ENCODE peak calls at places on chromosomes 5 and 9, in four cellular contexts. Q is WTC11, X is HepG2, F is GM12878. B is an unnamed sample.

GRCh38 chr5:72018158-72018803 is 89.0 kb upstream of the MAP1B start:
- DNase-seq in Q (peak; percentile 84), X (peak; percentile 39), F (peak; percentile 26), B (peak; percentile 75)

GRCh38 chr9:128552153-128552743 is at the start of gene SPTAN1:
- DNase-seq in F (peak; percentile 60), X (peak; percentile 61), Q (peak; percentile 96), B (peak; percentile 92)

GRCh38 chr5:44885903-44886302 is 77.2 kb downstream of the MRPS30 start:
- DNase-seq in Q (no peak), X (no peak), F (peak; percentile 44), B (no peak)

GRCh38 chr9:109793196-109793595 is 13.2 kb downstream of the PALM2AKAP2 start:
- DNase-seq in X (no peak), Q (no peak), F (no peak), B (no peak)

GRCh38 chr9:86885232-86885631 is 62.1 kb downstream of the GAS1 start:
- DNase-seq in F (no peak), Q (peak; percentile 25), X (no peak), B (no peak)

GRCh38 chr5:147169846-147170245 is 65.0 kb upstream of the STK32A start:
- DNase-seq in X (peak; percentile 39), Q (no peak), F (no peak), B (no peak)

GRCh38 chr5:76838481-76839261 is 11.1 kb upstream of the S100Z start:
- DNase-seq in Q (no peak), F (no peak), X (peak; percentile 15), B (no peak)

GRCh38 chr5:176738851-176739250 is 71.5 kb upstream of the UNC5A start:
- DNase-seq in F (no peak), Q (no peak), X (no peak), B (no peak)

GRCh38 chr9:131530546-131530929 is 525 bp downstream of the UCK1 start:
- DNase-seq in F (no peak), X (peak; percentile 24), Q (peak; percentile 58), B (peak; percentile 81)

GRCh38 chr5:125894383-125894782 is 528.8 kb upstream of the GRAMD2B start:
- DNase-seq in Q (no peak), X (no peak), F (no peak), B (no peak)

GRCh38 chr5:149687789-149688188 is 42.3 kb upstream of the PPARGC1B start:
- DNase-seq in F (no peak), Q (no peak), X (no peak), B (no peak)

GRCh38 chr9:121363586-121363961 is 6.5 kb downstream of the STOM start:
- DNase-seq in Q (no peak), F (no peak), X (no peak), B (no peak)

GRCh38 chr5:74386571-74387334 is 253.8 kb downstream of the ENC1 start:
- DNase-seq in X (no peak), Q (no peak), F (no peak), B (no peak)

GRCh38 chr5:97231025-97231636 is 48.1 kb upstream of the RIOK2 start:
- DNase-seq in X (peak; percentile 70), Q (peak; percentile 14), F (peak; percentile 20), B (peak; percentile 43)

GRCh38 chr5:133393776-133394476 is 218.4 kb downstream of the FSTL4 start:
- DNase-seq in F (no peak), X (no peak), Q (no peak), B (no peak)

GRCh38 chr5:87298687-87299362 is 31.1 kb downstream of the RASA1 start:
- DNase-seq in X (no peak), Q (no peak), F (no peak), B (no peak)

GRCh38 chr5:16520806-16521205 is 55.2 kb upstream of the ZNF622 start:
- DNase-seq in F (no peak), X (no peak), Q (no peak), B (no peak)

GRCh38 chr9:79684711-79685575 is 113.2 kb downstream of the TLE4 start:
- DNase-seq in X (no peak), Q (no peak), F (no peak), B (no peak)

GRCh38 chr5:65663804-65664521 is 39.1 kb downstream of the SHLD3 start:
- DNase-seq in Q (no peak), X (no peak), F (no peak), B (peak; percentile 23)

GRCh38 chr5:111774525-111774924 is 17.5 kb upstream of the NREP start:
- DNase-seq in F (no peak), Q (peak; percentile 16), X (no peak), B (no peak)

GRCh38 chr5:132425009-132425937 is 55.8 kb downstream of the SLC22A5 start:
- DNase-seq in X (no peak), Q (no peak), F (peak; percentile 93), B (peak; percentile 50)

GRCh38 chr9:70835323-70835722 is 286.1 kb downstream of the TRPM3 start:
- DNase-seq in X (no peak), Q (no peak), F (no peak), B (no peak)

GRCh38 chr9:90162326-90162725 is 480.3 kb downstream of the DIRAS2 start:
- DNase-seq in X (no peak), Q (no peak), F (no peak), B (no peak)

GRCh38 chr5:72138943-72139467 is 31.7 kb downstream of the MAP1B start:
- DNase-seq in X (no peak), F (peak; percentile 15), Q (no peak), B (peak; percentile 21)

GRCh38 chr5:151022511-151023018 is 2.2 kb downstream of the GPX3 start:
- DNase-seq in Q (no peak), F (no peak), X (no peak), B (peak; percentile 52)

GRCh38 chr9:130396581-130396980 is 48.2 kb upstream of the ASS1 start:
- DNase-seq in F (no peak), X (no peak), Q (no peak), B (peak; percentile 59)

GRCh38 chr5:83322273-83322924 is 149.1 kb upstream of the VCAN start:
- DNase-seq in Q (no peak), X (no peak), F (no peak), B (no peak)

GRCh38 chr5:137730331-137730730 is 5.6 kb downstream of the KLHL3 start:
- DNase-seq in X (no peak), F (no peak), Q (no peak), B (no peak)

GRCh38 chr5:59218424-59219045 is 635.7 kb downstream of the RAB3C start:
- DNase-seq in F (no peak), X (peak; percentile 8), Q (no peak), B (no peak)

GRCh38 chr5:138180183-138180782 is 1.4 kb downstream of the KIF20A start:
- DNase-seq in F (peak; percentile 62), Q (no peak), X (peak; percentile 73), B (peak; percentile 79)

GRCh38 chr5:142466195-142466951 is 141.6 kb upstream of the SPRY4 start:
- DNase-seq in F (no peak), Q (no peak), X (no peak), B (peak; percentile 44)

GRCh38 chr5:74103131-74104023 is 477.4 kb downstream of the ARHGEF28 start:
- DNase-seq in Q (no peak), F (no peak), X (no peak), B (no peak)

GRCh38 chr5:113748403-113748802 is 234.9 kb downstream of the YTHDC2 start:
- DNase-seq in Q (no peak), X (no peak), F (no peak), B (no peak)

GRCh38 chr9:34430843-34431437 is 27.4 kb downstream of the FAM219A start:
- DNase-seq in F (no peak), X (peak; percentile 25), Q (peak; percentile 65), B (peak; percentile 29)

DNA sequence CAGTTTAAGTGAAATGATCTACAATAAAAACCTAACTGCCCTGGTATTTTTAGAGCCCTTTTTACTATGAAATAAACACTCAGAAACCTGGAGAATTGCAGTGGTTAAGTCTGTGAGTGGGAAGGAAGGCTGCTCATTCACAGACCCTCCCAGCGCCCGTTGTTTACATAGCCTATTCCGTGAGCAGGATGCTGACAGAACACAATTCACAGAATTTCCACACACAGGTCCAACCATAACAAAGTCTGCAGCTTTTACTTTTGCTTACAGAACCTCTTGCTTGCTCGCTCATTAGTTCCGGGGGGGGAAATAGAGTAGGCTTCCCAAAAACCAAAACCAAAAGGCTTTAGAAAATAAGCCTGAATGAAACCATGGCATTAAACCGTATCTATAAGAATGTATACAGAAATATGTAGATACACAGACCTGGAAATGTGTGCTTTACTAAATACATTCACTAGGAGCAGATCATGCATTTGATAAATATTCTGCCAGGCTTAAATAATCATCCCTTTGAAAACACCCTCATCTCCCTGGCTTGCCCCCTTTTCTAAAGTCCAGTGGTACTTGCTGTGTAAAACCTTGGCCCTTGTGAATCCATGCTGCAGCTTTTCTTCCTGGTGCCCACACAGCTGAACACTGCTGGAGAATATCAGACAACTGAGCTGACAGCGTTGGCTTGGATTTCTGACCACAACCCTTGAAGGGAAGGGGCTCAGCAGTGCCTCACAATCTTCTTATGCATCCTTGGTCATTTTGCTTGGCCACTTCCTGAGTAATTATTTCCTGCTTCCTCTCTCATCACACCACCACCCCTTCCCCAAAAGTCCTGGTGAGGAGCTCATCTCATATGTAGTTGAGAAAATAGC is 128.0 kb downstream of the FANCC start:
- DNase-seq in F (no peak), X (peak; percentile 35), Q (no peak), B (no peak)
- TF ChIP-seq ETV6 in F (no peak), X (no peak), Q (no peak), B (no peak)

GRCh38 chr5:178272591-178272990 is 40.0 kb upstream of the PHYKPL start:
- DNase-seq in F (no peak), X (no peak), Q (no peak), B (no peak)
- TF ChIP-seq ETV6 in F (no peak), X (no peak), Q (no peak), B (no peak)

GRCh38 chr5:155786108-155786507 is 540.9 kb upstream of the SGCD start:
- DNase-seq in X (no peak), F (no peak), Q (no peak), B (no peak)

DNA sequence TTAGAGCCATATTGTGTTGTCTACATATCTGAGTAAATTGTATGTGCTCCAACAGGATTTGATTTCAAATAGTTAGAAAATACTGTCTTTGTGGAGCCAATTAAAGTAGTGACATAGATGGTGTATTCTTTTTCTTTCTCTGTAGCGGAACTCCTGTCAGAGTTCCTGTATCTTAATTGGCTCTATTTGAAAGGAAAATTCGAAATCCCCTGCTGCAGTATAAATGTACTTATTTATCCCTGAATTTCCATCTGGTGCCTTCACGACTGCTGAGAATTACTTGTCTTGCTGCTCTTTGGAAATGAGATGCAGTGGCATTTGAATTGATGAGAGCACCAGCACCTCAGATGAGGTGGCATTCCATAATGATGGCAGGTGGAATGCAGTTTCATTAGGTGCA is 546.7 kb upstream of the SGCD start:
- DNase-seq in Q (no peak), X (no peak), F (no peak), B (no peak)
- TF ChIP-seq ETV6 in Q (no peak), X (no peak), F (no peak), B (no peak)

DNA sequence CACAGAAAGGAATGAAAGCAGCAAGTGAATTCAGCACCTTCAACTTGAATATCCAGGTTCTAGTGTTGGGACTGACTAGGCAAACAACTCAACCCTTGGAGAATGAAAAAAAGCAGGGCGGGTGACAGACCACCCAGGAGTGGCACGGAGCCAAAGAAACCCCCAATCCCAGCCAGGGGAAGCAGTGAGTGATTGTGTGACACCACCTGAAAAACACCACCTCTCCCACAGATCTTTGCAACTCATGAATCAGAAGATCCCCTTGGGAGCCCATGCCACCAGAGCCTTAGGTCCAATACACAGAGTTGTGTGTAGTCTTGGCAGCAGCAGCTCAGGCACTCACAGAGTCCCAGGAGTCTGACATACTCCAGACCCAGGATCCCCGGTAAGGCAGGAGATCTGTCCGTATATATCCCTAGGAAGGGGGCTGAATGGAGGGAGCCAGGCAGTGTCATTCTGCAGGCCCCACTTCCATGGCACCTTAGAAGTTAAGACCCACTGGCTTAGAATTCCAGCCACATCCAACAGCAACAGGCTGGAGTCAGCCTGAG is 22.1 kb upstream of the ROR2 start:
- DNase-seq in X (no peak), Q (no peak), F (no peak), B (no peak)
- TF ChIP-seq ETV6 in X (no peak), Q (no peak), F (no peak), B (no peak)

GRCh38 chr5:38541174-38541724 is 15.2 kb downstream of the LIFR start:
- DNase-seq in F (no peak), X (no peak), Q (no peak), B (no peak)
- TF ChIP-seq ETV6 in F (no peak), X (no peak), Q (no peak), B (no peak)

B was measured in K562.